ENCODE peak calls at places on chromosome 22, in ten cellular contexts. One of them, this sample, is unnamed.

GRCh38 chr22:29385748-29386147 is 2.6 kb downstream of the AP1B1 start:
- DNase-seq in stimulated activated CD8-positive, alpha-beta memory T cell treated with anti-CD3 and anti-CD28 coated beads, Interleukin-7, amount 100 ng/mL, for 4 hours: no peak
- DNase-seq in Right ventricle myocardium superior: peak
- DNase-seq in activated gamma-delta T cell treated with anti-CD3 and anti-CD28 coated beads, Interleukin-2, amount 50 U/mL, for 16 hours: no peak
- DNase-seq in small intestine: no peak
- DNase-seq in T-cell: no peak
- DNase-seq in LHCN-M2: no peak
- DNase-seq in endothelial cell: no peak
- DNase-seq in HL-60: peak
- DNase-seq in activated T-cell treated with anti-CD3 and anti-CD28 coated beads, Interleukin-2, amount 50 U/mL, for 72 hours: no peak
- DNase-seq in this sample: no peak

GRCh38 chr22:41620646-41621098 is at the start of gene DESI1:
- DNase-seq in stimulated activated CD8-positive, alpha-beta memory T cell treated with anti-CD3 and anti-CD28 coated beads, Interleukin-7, amount 100 ng/mL, for 4 hours: no peak
- DNase-seq in Right ventricle myocardium superior: no peak
- DNase-seq in activated gamma-delta T cell treated with anti-CD3 and anti-CD28 coated beads, Interleukin-2, amount 50 U/mL, for 16 hours: no peak
- DNase-seq in small intestine: peak
- DNase-seq in T-cell: no peak
- DNase-seq in LHCN-M2: peak
- DNase-seq in endothelial cell: no peak
- DNase-seq in HL-60: no peak
- DNase-seq in activated T-cell treated with anti-CD3 and anti-CD28 coated beads, Interleukin-2, amount 50 U/mL, for 72 hours: no peak
- DNase-seq in this sample: peak

GRCh38 chr22:47377926-47378560 is 615.6 kb downstream of the TBC1D22A start:
- DNase-seq in stimulated activated CD8-positive, alpha-beta memory T cell treated with anti-CD3 and anti-CD28 coated beads, Interleukin-7, amount 100 ng/mL, for 4 hours: no peak
- DNase-seq in Right ventricle myocardium superior: no peak
- DNase-seq in activated gamma-delta T cell treated with anti-CD3 and anti-CD28 coated beads, Interleukin-2, amount 50 U/mL, for 16 hours: no peak
- DNase-seq in small intestine: no peak
- DNase-seq in T-cell: no peak
- DNase-seq in LHCN-M2: no peak
- DNase-seq in endothelial cell: no peak
- DNase-seq in HL-60: no peak
- DNase-seq in activated T-cell treated with anti-CD3 and anti-CD28 coated beads, Interleukin-2, amount 50 U/mL, for 72 hours: no peak
- DNase-seq in this sample: no peak

GRCh38 chr22:37484115-37485005 is 1.8 kb downstream of the MFNG start:
- DNase-seq in stimulated activated CD8-positive, alpha-beta memory T cell treated with anti-CD3 and anti-CD28 coated beads, Interleukin-7, amount 100 ng/mL, for 4 hours: peak
- DNase-seq in Right ventricle myocardium superior: peak
- DNase-seq in activated gamma-delta T cell treated with anti-CD3 and anti-CD28 coated beads, Interleukin-2, amount 50 U/mL, for 16 hours: peak
- DNase-seq in small intestine: peak
- DNase-seq in T-cell: peak
- DNase-seq in LHCN-M2: no peak
- DNase-seq in endothelial cell: peak
- DNase-seq in HL-60: peak
- DNase-seq in activated T-cell treated with anti-CD3 and anti-CD28 coated beads, Interleukin-2, amount 50 U/mL, for 72 hours: peak
- DNase-seq in this sample: no peak

GRCh38 chr22:46090631-46091201 is 59.6 kb upstream of the PPARA start:
- DNase-seq in stimulated activated CD8-positive, alpha-beta memory T cell treated with anti-CD3 and anti-CD28 coated beads, Interleukin-7, amount 100 ng/mL, for 4 hours: no peak
- DNase-seq in Right ventricle myocardium superior: peak
- DNase-seq in activated gamma-delta T cell treated with anti-CD3 and anti-CD28 coated beads, Interleukin-2, amount 50 U/mL, for 16 hours: no peak
- DNase-seq in small intestine: no peak
- DNase-seq in T-cell: no peak
- DNase-seq in LHCN-M2: peak
- DNase-seq in endothelial cell: no peak
- DNase-seq in HL-60: no peak
- DNase-seq in activated T-cell treated with anti-CD3 and anti-CD28 coated beads, Interleukin-2, amount 50 U/mL, for 72 hours: no peak
- DNase-seq in this sample: peak

GRCh38 chr22:25081409-25081824 is 118.2 kb upstream of the CRYBB3 start:
- DNase-seq in stimulated activated CD8-positive, alpha-beta memory T cell treated with anti-CD3 and anti-CD28 coated beads, Interleukin-7, amount 100 ng/mL, for 4 hours: peak
- DNase-seq in Right ventricle myocardium superior: no peak
- DNase-seq in activated gamma-delta T cell treated with anti-CD3 and anti-CD28 coated beads, Interleukin-2, amount 50 U/mL, for 16 hours: no peak
- DNase-seq in small intestine: peak
- DNase-seq in T-cell: peak
- DNase-seq in LHCN-M2: peak
- DNase-seq in endothelial cell: peak
- DNase-seq in HL-60: no peak
- DNase-seq in activated T-cell treated with anti-CD3 and anti-CD28 coated beads, Interleukin-2, amount 50 U/mL, for 72 hours: peak
- DNase-seq in this sample: peak

GRCh38 chr22:49325531-49326395 is 501.9 kb downstream of the BRD1 start:
- DNase-seq in stimulated activated CD8-positive, alpha-beta memory T cell treated with anti-CD3 and anti-CD28 coated beads, Interleukin-7, amount 100 ng/mL, for 4 hours: no peak
- DNase-seq in Right ventricle myocardium superior: no peak
- DNase-seq in activated gamma-delta T cell treated with anti-CD3 and anti-CD28 coated beads, Interleukin-2, amount 50 U/mL, for 16 hours: no peak
- DNase-seq in small intestine: no peak
- DNase-seq in T-cell: no peak
- DNase-seq in LHCN-M2: no peak
- DNase-seq in endothelial cell: no peak
- DNase-seq in HL-60: no peak
- DNase-seq in activated T-cell treated with anti-CD3 and anti-CD28 coated beads, Interleukin-2, amount 50 U/mL, for 72 hours: no peak
- DNase-seq in this sample: no peak

GRCh38 chr22:26131755-26132154 is 37.5 kb upstream of the SEZ6L start:
- DNase-seq in stimulated activated CD8-positive, alpha-beta memory T cell treated with anti-CD3 and anti-CD28 coated beads, Interleukin-7, amount 100 ng/mL, for 4 hours: no peak
- DNase-seq in Right ventricle myocardium superior: no peak
- DNase-seq in activated gamma-delta T cell treated with anti-CD3 and anti-CD28 coated beads, Interleukin-2, amount 50 U/mL, for 16 hours: no peak
- DNase-seq in small intestine: no peak
- DNase-seq in T-cell: no peak
- DNase-seq in LHCN-M2: no peak
- DNase-seq in endothelial cell: no peak
- DNase-seq in HL-60: no peak
- DNase-seq in activated T-cell treated with anti-CD3 and anti-CD28 coated beads, Interleukin-2, amount 50 U/mL, for 72 hours: no peak
- DNase-seq in this sample: no peak

GRCh38 chr22:25139062-25139461 is 60.6 kb upstream of the CRYBB3 start:
- DNase-seq in stimulated activated CD8-positive, alpha-beta memory T cell treated with anti-CD3 and anti-CD28 coated beads, Interleukin-7, amount 100 ng/mL, for 4 hours: no peak
- DNase-seq in Right ventricle myocardium superior: peak
- DNase-seq in activated gamma-delta T cell treated with anti-CD3 and anti-CD28 coated beads, Interleukin-2, amount 50 U/mL, for 16 hours: no peak
- DNase-seq in small intestine: peak
- DNase-seq in T-cell: no peak
- DNase-seq in LHCN-M2: no peak
- DNase-seq in endothelial cell: no peak
- DNase-seq in HL-60: no peak
- DNase-seq in activated T-cell treated with anti-CD3 and anti-CD28 coated beads, Interleukin-2, amount 50 U/mL, for 72 hours: no peak
- DNase-seq in this sample: no peak

GRCh38 chr22:44486538-44486937 is 11.5 kb downstream of the RTL6 start:
- DNase-seq in stimulated activated CD8-positive, alpha-beta memory T cell treated with anti-CD3 and anti-CD28 coated beads, Interleukin-7, amount 100 ng/mL, for 4 hours: no peak
- DNase-seq in Right ventricle myocardium superior: no peak
- DNase-seq in activated gamma-delta T cell treated with anti-CD3 and anti-CD28 coated beads, Interleukin-2, amount 50 U/mL, for 16 hours: no peak
- DNase-seq in small intestine: no peak
- DNase-seq in T-cell: no peak
- DNase-seq in LHCN-M2: peak
- DNase-seq in endothelial cell: no peak
- DNase-seq in HL-60: no peak
- DNase-seq in activated T-cell treated with anti-CD3 and anti-CD28 coated beads, Interleukin-2, amount 50 U/mL, for 72 hours: no peak
- DNase-seq in this sample: no peak

GRCh38 chr22:24496661-24497060 is 1.5 kb downstream of the UPB1 start:
- DNase-seq in stimulated activated CD8-positive, alpha-beta memory T cell treated with anti-CD3 and anti-CD28 coated beads, Interleukin-7, amount 100 ng/mL, for 4 hours: no peak
- DNase-seq in Right ventricle myocardium superior: no peak
- DNase-seq in activated gamma-delta T cell treated with anti-CD3 and anti-CD28 coated beads, Interleukin-2, amount 50 U/mL, for 16 hours: no peak
- DNase-seq in small intestine: no peak
- DNase-seq in T-cell: no peak
- DNase-seq in LHCN-M2: no peak
- DNase-seq in endothelial cell: no peak
- DNase-seq in HL-60: no peak
- DNase-seq in activated T-cell treated with anti-CD3 and anti-CD28 coated beads, Interleukin-2, amount 50 U/mL, for 72 hours: no peak
- DNase-seq in this sample: no peak

GRCh38 chr22:49016909-49017768 is 810.5 kb downstream of the BRD1 start:
- DNase-seq in stimulated activated CD8-positive, alpha-beta memory T cell treated with anti-CD3 and anti-CD28 coated beads, Interleukin-7, amount 100 ng/mL, for 4 hours: no peak
- DNase-seq in Right ventricle myocardium superior: no peak
- DNase-seq in activated gamma-delta T cell treated with anti-CD3 and anti-CD28 coated beads, Interleukin-2, amount 50 U/mL, for 16 hours: no peak
- DNase-seq in small intestine: no peak
- DNase-seq in T-cell: no peak
- DNase-seq in LHCN-M2: no peak
- DNase-seq in endothelial cell: no peak
- DNase-seq in HL-60: no peak
- DNase-seq in activated T-cell treated with anti-CD3 and anti-CD28 coated beads, Interleukin-2, amount 50 U/mL, for 72 hours: no peak
- DNase-seq in this sample: no peak

GRCh38 chr22:19992921-19993355 is 23.7 kb downstream of the ARVCF start:
- DNase-seq in stimulated activated CD8-positive, alpha-beta memory T cell treated with anti-CD3 and anti-CD28 coated beads, Interleukin-7, amount 100 ng/mL, for 4 hours: no peak
- DNase-seq in Right ventricle myocardium superior: peak
- DNase-seq in activated gamma-delta T cell treated with anti-CD3 and anti-CD28 coated beads, Interleukin-2, amount 50 U/mL, for 16 hours: no peak
- DNase-seq in small intestine: no peak
- DNase-seq in T-cell: no peak
- DNase-seq in LHCN-M2: no peak
- DNase-seq in endothelial cell: no peak
- DNase-seq in HL-60: no peak
- DNase-seq in activated T-cell treated with anti-CD3 and anti-CD28 coated beads, Interleukin-2, amount 50 U/mL, for 72 hours: no peak
- DNase-seq in this sample: no peak

GRCh38 chr22:49880281-49880680 is 26.6 kb downstream of the ZBED4 start:
- DNase-seq in stimulated activated CD8-positive, alpha-beta memory T cell treated with anti-CD3 and anti-CD28 coated beads, Interleukin-7, amount 100 ng/mL, for 4 hours: no peak
- DNase-seq in Right ventricle myocardium superior: no peak
- DNase-seq in activated gamma-delta T cell treated with anti-CD3 and anti-CD28 coated beads, Interleukin-2, amount 50 U/mL, for 16 hours: no peak
- DNase-seq in small intestine: no peak
- DNase-seq in T-cell: no peak
- DNase-seq in LHCN-M2: no peak
- DNase-seq in endothelial cell: no peak
- DNase-seq in HL-60: no peak
- DNase-seq in activated T-cell treated with anti-CD3 and anti-CD28 coated beads, Interleukin-2, amount 50 U/mL, for 72 hours: peak
- DNase-seq in this sample: no peak

GRCh38 chr22:19943665-19944026 is 2.0 kb upstream of the TXNRD2 start:
- DNase-seq in stimulated activated CD8-positive, alpha-beta memory T cell treated with anti-CD3 and anti-CD28 coated beads, Interleukin-7, amount 100 ng/mL, for 4 hours: no peak
- DNase-seq in Right ventricle myocardium superior: peak
- DNase-seq in activated gamma-delta T cell treated with anti-CD3 and anti-CD28 coated beads, Interleukin-2, amount 50 U/mL, for 16 hours: no peak
- DNase-seq in small intestine: no peak
- DNase-seq in T-cell: no peak
- DNase-seq in LHCN-M2: peak
- DNase-seq in endothelial cell: no peak
- DNase-seq in HL-60: peak
- DNase-seq in activated T-cell treated with anti-CD3 and anti-CD28 coated beads, Interleukin-2, amount 50 U/mL, for 72 hours: no peak
- DNase-seq in this sample: peak

GRCh38 chr22:19967850-19968449 is 26.3 kb upstream of the TXNRD2 start:
- DNase-seq in stimulated activated CD8-positive, alpha-beta memory T cell treated with anti-CD3 and anti-CD28 coated beads, Interleukin-7, amount 100 ng/mL, for 4 hours: no peak
- DNase-seq in Right ventricle myocardium superior: no peak
- DNase-seq in activated gamma-delta T cell treated with anti-CD3 and anti-CD28 coated beads, Interleukin-2, amount 50 U/mL, for 16 hours: no peak
- DNase-seq in small intestine: no peak
- DNase-seq in T-cell: no peak
- DNase-seq in LHCN-M2: no peak
- DNase-seq in endothelial cell: no peak
- DNase-seq in HL-60: no peak
- DNase-seq in activated T-cell treated with anti-CD3 and anti-CD28 coated beads, Interleukin-2, amount 50 U/mL, for 72 hours: no peak
- DNase-seq in this sample: no peak

GRCh38 chr22:45096256-45096907 is 67.3 kb upstream of the NUP50 start:
- DNase-seq in stimulated activated CD8-positive, alpha-beta memory T cell treated with anti-CD3 and anti-CD28 coated beads, Interleukin-7, amount 100 ng/mL, for 4 hours: peak
- DNase-seq in Right ventricle myocardium superior: no peak
- DNase-seq in activated gamma-delta T cell treated with anti-CD3 and anti-CD28 coated beads, Interleukin-2, amount 50 U/mL, for 16 hours: peak
- DNase-seq in small intestine: peak
- DNase-seq in T-cell: peak
- DNase-seq in LHCN-M2: peak
- DNase-seq in endothelial cell: peak
- DNase-seq in HL-60: no peak
- DNase-seq in activated T-cell treated with anti-CD3 and anti-CD28 coated beads, Interleukin-2, amount 50 U/mL, for 72 hours: peak
- DNase-seq in this sample: peak

GRCh38 chr22:22879675-22880029 is 8.0 kb upstream of the IGLL5 start:
- DNase-seq in stimulated activated CD8-positive, alpha-beta memory T cell treated with anti-CD3 and anti-CD28 coated beads, Interleukin-7, amount 100 ng/mL, for 4 hours: no peak
- DNase-seq in Right ventricle myocardium superior: no peak
- DNase-seq in activated gamma-delta T cell treated with anti-CD3 and anti-CD28 coated beads, Interleukin-2, amount 50 U/mL, for 16 hours: no peak
- DNase-seq in small intestine: no peak
- DNase-seq in T-cell: no peak
- DNase-seq in LHCN-M2: no peak
- DNase-seq in endothelial cell: no peak
- DNase-seq in HL-60: no peak
- DNase-seq in activated T-cell treated with anti-CD3 and anti-CD28 coated beads, Interleukin-2, amount 50 U/mL, for 72 hours: no peak
- DNase-seq in this sample: no peak

GRCh38 chr22:21837184-21837979 is 30.1 kb downstream of the MAPK1 start:
- DNase-seq in stimulated activated CD8-positive, alpha-beta memory T cell treated with anti-CD3 and anti-CD28 coated beads, Interleukin-7, amount 100 ng/mL, for 4 hours: no peak
- DNase-seq in Right ventricle myocardium superior: no peak
- DNase-seq in activated gamma-delta T cell treated with anti-CD3 and anti-CD28 coated beads, Interleukin-2, amount 50 U/mL, for 16 hours: no peak
- DNase-seq in small intestine: no peak
- DNase-seq in T-cell: no peak
- DNase-seq in LHCN-M2: peak
- DNase-seq in endothelial cell: peak
- DNase-seq in HL-60: no peak
- DNase-seq in activated T-cell treated with anti-CD3 and anti-CD28 coated beads, Interleukin-2, amount 50 U/mL, for 72 hours: no peak
- DNase-seq in this sample: no peak

GRCh38 chr22:39317084-39317755 is 2.2 kb downstream of the RPL3 start:
- DNase-seq in stimulated activated CD8-positive, alpha-beta memory T cell treated with anti-CD3 and anti-CD28 coated beads, Interleukin-7, amount 100 ng/mL, for 4 hours: no peak
- DNase-seq in Right ventricle myocardium superior: no peak
- DNase-seq in activated gamma-delta T cell treated with anti-CD3 and anti-CD28 coated beads, Interleukin-2, amount 50 U/mL, for 16 hours: peak
- DNase-seq in small intestine: no peak
- DNase-seq in T-cell: no peak
- DNase-seq in LHCN-M2: no peak
- DNase-seq in endothelial cell: no peak
- DNase-seq in HL-60: peak
- DNase-seq in activated T-cell treated with anti-CD3 and anti-CD28 coated beads, Interleukin-2, amount 50 U/mL, for 72 hours: peak
- DNase-seq in this sample: peak

GRCh38 chr22:32558681-32559355 is 84.2 kb downstream of the FBXO7 start:
- DNase-seq in stimulated activated CD8-positive, alpha-beta memory T cell treated with anti-CD3 and anti-CD28 coated beads, Interleukin-7, amount 100 ng/mL, for 4 hours: no peak
- DNase-seq in Right ventricle myocardium superior: peak
- DNase-seq in activated gamma-delta T cell treated with anti-CD3 and anti-CD28 coated beads, Interleukin-2, amount 50 U/mL, for 16 hours: no peak
- DNase-seq in small intestine: peak
- DNase-seq in T-cell: no peak
- DNase-seq in LHCN-M2: peak
- DNase-seq in endothelial cell: no peak
- DNase-seq in HL-60: no peak
- DNase-seq in activated T-cell treated with anti-CD3 and anti-CD28 coated beads, Interleukin-2, amount 50 U/mL, for 72 hours: no peak
- DNase-seq in this sample: peak

GRCh38 chr22:20091690-20092476 is 11.8 kb downstream of the DGCR8 start:
- DNase-seq in stimulated activated CD8-positive, alpha-beta memory T cell treated with anti-CD3 and anti-CD28 coated beads, Interleukin-7, amount 100 ng/mL, for 4 hours: no peak
- DNase-seq in Right ventricle myocardium superior: peak
- DNase-seq in activated gamma-delta T cell treated with anti-CD3 and anti-CD28 coated beads, Interleukin-2, amount 50 U/mL, for 16 hours: no peak
- DNase-seq in small intestine: no peak
- DNase-seq in T-cell: no peak
- DNase-seq in LHCN-M2: no peak
- DNase-seq in endothelial cell: no peak
- DNase-seq in HL-60: no peak
- DNase-seq in activated T-cell treated with anti-CD3 and anti-CD28 coated beads, Interleukin-2, amount 50 U/mL, for 72 hours: no peak
- DNase-seq in this sample: no peak

GRCh38 chr22:45946805-45947600 is 30.0 kb downstream of the WNT7B start:
- DNase-seq in stimulated activated CD8-positive, alpha-beta memory T cell treated with anti-CD3 and anti-CD28 coated beads, Interleukin-7, amount 100 ng/mL, for 4 hours: no peak
- DNase-seq in Right ventricle myocardium superior: no peak
- DNase-seq in activated gamma-delta T cell treated with anti-CD3 and anti-CD28 coated beads, Interleukin-2, amount 50 U/mL, for 16 hours: no peak
- DNase-seq in small intestine: no peak
- DNase-seq in T-cell: no peak
- DNase-seq in LHCN-M2: no peak
- DNase-seq in endothelial cell: no peak
- DNase-seq in HL-60: no peak
- DNase-seq in activated T-cell treated with anti-CD3 and anti-CD28 coated beads, Interleukin-2, amount 50 U/mL, for 72 hours: no peak
- DNase-seq in this sample: no peak

GRCh38 chr22:17110791-17111550 is 10.2 kb downstream of the TMEM121B start:
- DNase-seq in stimulated activated CD8-positive, alpha-beta memory T cell treated with anti-CD3 and anti-CD28 coated beads, Interleukin-7, amount 100 ng/mL, for 4 hours: no peak
- DNase-seq in Right ventricle myocardium superior: no peak
- DNase-seq in activated gamma-delta T cell treated with anti-CD3 and anti-CD28 coated beads, Interleukin-2, amount 50 U/mL, for 16 hours: no peak
- DNase-seq in small intestine: no peak
- DNase-seq in T-cell: no peak
- DNase-seq in LHCN-M2: no peak
- DNase-seq in endothelial cell: no peak
- DNase-seq in HL-60: no peak
- DNase-seq in activated T-cell treated with anti-CD3 and anti-CD28 coated beads, Interleukin-2, amount 50 U/mL, for 72 hours: no peak
- DNase-seq in this sample: no peak

This sample was measured in HT-29.